ENCODE peak calls at places on chromosomes 13 and 19, in seven cellular contexts. C is naive thymus-derived CD4-positive, alpha-beta T cell; I is osteocyte; T is NCI-H2081; K is ELR; Q is activated CD8-positive, alpha-beta T cell treated with anti-CD3 and anti-CD28 coated beads for 36 hours; B is EL. O is an unnamed sample.

GRCh38 chr19:14383556-14383897 is 2.3 kb downstream of the ADGRE5 start:
- DNase-seq in C (no peak), I (no peak), T (no peak), K (peak; percentile 30), Q (no peak), B (peak; percentile 51), O (no peak)

GRCh38 chr13:79346300-79346914 is 59.6 kb downstream of the RBM26 start:
- DNase-seq in C (no peak), I (no peak), T (no peak), K (no peak), Q (peak; percentile 12), B (no peak), O (no peak)

GRCh38 chr19:10096615-10096963 is 5.9 kb downstream of the ANGPTL6 start:
- DNase-seq in C (no peak), I (no peak), T (no peak), K (no peak), Q (no peak), B (no peak), O (no peak)

GRCh38 chr19:43554317-43554895 is 20.9 kb downstream of the XRCC1 start:
- DNase-seq in C (no peak), I (no peak), T (no peak), K (no peak), Q (no peak), B (no peak), O (peak; percentile 47)

GRCh38 chr13:74227476-74228158 is 93.4 kb upstream of the KLF12 start:
- DNase-seq in C (no peak), I (no peak), T (no peak), K (no peak), Q (no peak), B (no peak), O (no peak)

GRCh38 chr13:21033866-21034601 is 27.4 kb downstream of the LATS2 start:
- DNase-seq in C (no peak), I (no peak), T (no peak), K (peak; percentile 68), Q (no peak), B (peak; percentile 75), O (no peak)

GRCh38 chr19:45558399-45558878 is 26.2 kb downstream of the OPA3 start:
- DNase-seq in C (peak; percentile 84), I (no peak), T (no peak), K (peak; percentile 54), Q (peak; percentile 84), B (peak; percentile 33), O (peak; percentile 65)

GRCh38 chr13:106286811-106287210 is 248.7 kb downstream of the EFNB2 start:
- DNase-seq in C (no peak), I (no peak), T (no peak), K (peak; percentile 42), Q (no peak), B (peak; percentile 46), O (no peak)

GRCh38 chr13:33228645-33229445 is 56.7 kb downstream of the STARD13 start:
- DNase-seq in C (peak; percentile 37), I (no peak), T (peak; percentile 24), K (peak; percentile 74), Q (no peak), B (peak; percentile 88), O (no peak)